ENCODE peak calls at places on chromosomes 1 and 21, in nine cellular contexts. One of them, this sample, is unnamed.

GRCh38 chr1:35691080-35691479 is 27.6 kb downstream of the C1orf216 start:
- DNase-seq in CD4-positive, CD25-positive, alpha-beta regulatory T cell: no peak
- DNase-seq in neuronal stem cell: no peak
- DNase-seq in cardiac fibroblast: no peak
- DNase-seq in fibroblast of lung: no peak
- DNase-seq in pancreas: no peak
- DNase-seq in CD4-positive, alpha-beta memory T cell: no peak
- DNase-seq in RWPE2: no peak
- DNase-seq in mucosa of descending colon: no peak
- DNase-seq in this sample: no peak

GRCh38 chr1:108877324-108877812 is 583 bp downstream of the GPSM2 start:
- DNase-seq in CD4-positive, CD25-positive, alpha-beta regulatory T cell: no peak
- DNase-seq in neuronal stem cell: peak; percentile 8
- DNase-seq in cardiac fibroblast: peak; percentile 29
- DNase-seq in fibroblast of lung: peak; percentile 47
- DNase-seq in pancreas: no peak
- DNase-seq in CD4-positive, alpha-beta memory T cell: no peak
- DNase-seq in RWPE2: no peak
- DNase-seq in mucosa of descending colon: no peak
- DNase-seq in this sample: no peak

GRCh38 chr1:63868220-63868897 is 94.5 kb downstream of the ROR1 start:
- DNase-seq in CD4-positive, CD25-positive, alpha-beta regulatory T cell: no peak
- DNase-seq in neuronal stem cell: no peak
- DNase-seq in cardiac fibroblast: no peak
- DNase-seq in fibroblast of lung: peak; percentile 49
- DNase-seq in pancreas: no peak
- DNase-seq in CD4-positive, alpha-beta memory T cell: no peak
- DNase-seq in RWPE2: no peak
- DNase-seq in mucosa of descending colon: no peak
- DNase-seq in this sample: no peak

GRCh38 chr21:16742116-16742515 is 770.7 kb upstream of the CXADR start:
- DNase-seq in CD4-positive, CD25-positive, alpha-beta regulatory T cell: no peak
- DNase-seq in neuronal stem cell: no peak
- DNase-seq in cardiac fibroblast: peak; percentile 36
- DNase-seq in fibroblast of lung: peak; percentile 83
- DNase-seq in pancreas: no peak
- DNase-seq in CD4-positive, alpha-beta memory T cell: no peak
- DNase-seq in RWPE2: no peak
- DNase-seq in mucosa of descending colon: no peak
- DNase-seq in this sample: no peak

GRCh38 chr1:101781437-101781836 is 215.3 kb downstream of the OLFM3 start:
- DNase-seq in CD4-positive, CD25-positive, alpha-beta regulatory T cell: no peak
- DNase-seq in neuronal stem cell: no peak
- DNase-seq in cardiac fibroblast: peak; percentile 1
- DNase-seq in fibroblast of lung: peak; percentile 15
- DNase-seq in pancreas: no peak
- DNase-seq in CD4-positive, alpha-beta memory T cell: no peak
- DNase-seq in RWPE2: no peak
- DNase-seq in mucosa of descending colon: no peak
- DNase-seq in this sample: no peak

GRCh38 chr1:233359431-233359830 is 31.9 kb downstream of the MAP3K21 start:
- DNase-seq in CD4-positive, CD25-positive, alpha-beta regulatory T cell: no peak
- DNase-seq in neuronal stem cell: no peak
- DNase-seq in cardiac fibroblast: no peak
- DNase-seq in fibroblast of lung: no peak
- DNase-seq in pancreas: peak; percentile 66
- DNase-seq in CD4-positive, alpha-beta memory T cell: no peak
- DNase-seq in RWPE2: no peak
- DNase-seq in mucosa of descending colon: peak; percentile 59
- DNase-seq in this sample: no peak

GRCh38 chr1:10737268-10737624 is 59.2 kb downstream of the CASZ1 start:
- DNase-seq in CD4-positive, CD25-positive, alpha-beta regulatory T cell: no peak
- DNase-seq in neuronal stem cell: no peak
- DNase-seq in cardiac fibroblast: no peak
- DNase-seq in fibroblast of lung: no peak
- DNase-seq in pancreas: no peak
- DNase-seq in CD4-positive, alpha-beta memory T cell: no peak
- DNase-seq in RWPE2: no peak
- DNase-seq in mucosa of descending colon: no peak
- DNase-seq in this sample: no peak

GRCh38 chr1:115423776-115424175 is 85.7 kb upstream of the NGF start:
- DNase-seq in CD4-positive, CD25-positive, alpha-beta regulatory T cell: no peak
- DNase-seq in neuronal stem cell: no peak
- DNase-seq in cardiac fibroblast: no peak
- DNase-seq in fibroblast of lung: peak; percentile 74
- DNase-seq in pancreas: no peak
- DNase-seq in CD4-positive, alpha-beta memory T cell: no peak
- DNase-seq in RWPE2: no peak
- DNase-seq in mucosa of descending colon: no peak
- DNase-seq in this sample: no peak

GRCh38 chr1:12174789-12175455 is 8.1 kb downstream of the TNFRSF1B start:
- DNase-seq in CD4-positive, CD25-positive, alpha-beta regulatory T cell: no peak
- DNase-seq in neuronal stem cell: no peak
- DNase-seq in cardiac fibroblast: peak; percentile 57
- DNase-seq in fibroblast of lung: no peak
- DNase-seq in pancreas: no peak
- DNase-seq in CD4-positive, alpha-beta memory T cell: no peak
- DNase-seq in RWPE2: no peak
- DNase-seq in mucosa of descending colon: peak; percentile 57
- DNase-seq in this sample: no peak

GRCh38 chr1:1181129-1181937 is 7.7 kb downstream of the TTLL10 start:
- DNase-seq in CD4-positive, CD25-positive, alpha-beta regulatory T cell: peak; percentile 0
- DNase-seq in neuronal stem cell: no peak
- DNase-seq in cardiac fibroblast: no peak
- DNase-seq in fibroblast of lung: no peak
- DNase-seq in pancreas: no peak
- DNase-seq in CD4-positive, alpha-beta memory T cell: no peak
- DNase-seq in RWPE2: peak; percentile 57
- DNase-seq in mucosa of descending colon: peak; percentile 18
- DNase-seq in this sample: no peak
- H3K4me3 ChIP-seq in CD4-positive, CD25-positive, alpha-beta regulatory T cell: no peak overlapping the region
- H3K4me3 ChIP-seq in neuronal stem cell: no peak overlapping the region
- H3K4me3 ChIP-seq in cardiac fibroblast: no peak overlapping the region
- H3K4me3 ChIP-seq in fibroblast of lung: no peak overlapping the region
- H3K4me3 ChIP-seq in pancreas: no peak overlapping the region
- H3K4me3 ChIP-seq in CD4-positive, alpha-beta memory T cell: no peak overlapping the region
- H3K4me3 ChIP-seq in RWPE2: no peak overlapping the region
- H3K4me3 ChIP-seq in mucosa of descending colon: no peak overlapping the region
- H3K4me3 ChIP-seq in this sample: no peak overlapping the region

DNA sequence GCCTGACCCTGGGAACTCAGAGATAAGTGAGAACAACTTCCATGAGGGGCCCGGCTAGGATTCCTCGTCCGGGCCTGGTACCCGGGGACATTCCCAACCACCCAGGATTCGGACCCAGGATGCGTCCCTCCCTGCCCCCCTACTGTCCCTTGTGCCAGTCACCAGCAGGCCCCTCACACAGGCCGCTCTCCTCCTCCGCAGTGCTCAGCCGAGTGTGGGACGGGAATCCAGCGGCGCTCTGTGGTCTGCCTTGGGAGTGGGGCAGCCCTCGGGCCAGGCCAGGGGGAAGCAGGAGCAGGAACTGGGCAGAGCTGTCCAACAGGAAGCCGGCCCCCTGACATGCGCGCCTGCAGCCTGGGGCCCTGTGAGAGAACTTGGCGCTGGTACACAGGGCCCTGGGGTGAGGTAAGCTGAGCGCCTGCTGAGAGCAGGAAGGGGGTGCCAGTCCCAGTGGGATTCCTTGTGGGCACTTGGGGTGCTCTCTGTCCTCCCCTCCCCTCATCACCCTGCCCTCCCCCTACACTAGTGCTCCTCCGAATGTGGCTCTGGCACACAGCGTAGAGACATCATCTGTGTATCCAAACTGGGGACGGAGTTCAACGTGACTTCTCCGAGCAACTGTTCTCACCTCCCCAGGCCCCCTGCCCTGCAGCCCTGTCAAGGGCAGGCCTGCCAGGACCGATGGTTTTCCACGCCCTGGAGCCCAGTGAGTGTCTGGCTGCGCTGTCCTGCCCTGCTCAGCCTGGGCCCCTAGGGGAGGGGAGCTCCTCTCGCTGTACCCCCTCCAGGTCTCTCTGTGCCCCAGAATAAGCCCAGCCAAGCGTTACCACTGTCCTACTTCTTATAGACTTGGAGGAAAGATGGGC is 9.8 kb downstream of the ADAMTSL4 start:
- DNase-seq in CD4-positive, CD25-positive, alpha-beta regulatory T cell: no peak
- DNase-seq in neuronal stem cell: no peak
- DNase-seq in cardiac fibroblast: peak; percentile 70
- DNase-seq in fibroblast of lung: no peak
- DNase-seq in pancreas: peak; percentile 74
- DNase-seq in CD4-positive, alpha-beta memory T cell: no peak
- DNase-seq in RWPE2: no peak
- DNase-seq in mucosa of descending colon: no peak
- DNase-seq in this sample: no peak
- H3K4me3 ChIP-seq in CD4-positive, CD25-positive, alpha-beta regulatory T cell: no peak overlapping the region
- H3K4me3 ChIP-seq in neuronal stem cell: no peak overlapping the region
- H3K4me3 ChIP-seq in cardiac fibroblast: peak overlapping the region; percentile 47
- H3K4me3 ChIP-seq in fibroblast of lung: no peak overlapping the region
- H3K4me3 ChIP-seq in pancreas: peak overlapping the region; percentile 33
- H3K4me3 ChIP-seq in CD4-positive, alpha-beta memory T cell: no peak overlapping the region
- H3K4me3 ChIP-seq in RWPE2: no peak overlapping the region
- H3K4me3 ChIP-seq in mucosa of descending colon: no peak overlapping the region
- H3K4me3 ChIP-seq in this sample: no peak overlapping the region

GRCh38 chr1:31814041-31814511 is 1.7 kb downstream of the SPOCD1 start:
- DNase-seq in CD4-positive, CD25-positive, alpha-beta regulatory T cell: no peak
- DNase-seq in neuronal stem cell: no peak
- DNase-seq in cardiac fibroblast: no peak
- DNase-seq in fibroblast of lung: no peak
- DNase-seq in pancreas: no peak
- DNase-seq in CD4-positive, alpha-beta memory T cell: no peak
- DNase-seq in RWPE2: no peak
- DNase-seq in mucosa of descending colon: no peak
- DNase-seq in this sample: no peak

GRCh38 chr1:31815307-31815645 is 546 bp downstream of the SPOCD1 start:
- DNase-seq in CD4-positive, CD25-positive, alpha-beta regulatory T cell: no peak
- DNase-seq in neuronal stem cell: no peak
- DNase-seq in cardiac fibroblast: no peak
- DNase-seq in fibroblast of lung: no peak
- DNase-seq in pancreas: no peak
- DNase-seq in CD4-positive, alpha-beta memory T cell: no peak
- DNase-seq in RWPE2: no peak
- DNase-seq in mucosa of descending colon: no peak
- DNase-seq in this sample: no peak

GRCh38 chr1:31818204-31818603 is 2.4 kb upstream of the SPOCD1 start:
- DNase-seq in CD4-positive, CD25-positive, alpha-beta regulatory T cell: no peak
- DNase-seq in neuronal stem cell: no peak
- DNase-seq in cardiac fibroblast: no peak
- DNase-seq in fibroblast of lung: no peak
- DNase-seq in pancreas: no peak
- DNase-seq in CD4-positive, alpha-beta memory T cell: no peak
- DNase-seq in RWPE2: no peak
- DNase-seq in mucosa of descending colon: no peak
- DNase-seq in this sample: no peak

GRCh38 chr1:31814631-31815306 is 1.1 kb downstream of the SPOCD1 start:
- DNase-seq in CD4-positive, CD25-positive, alpha-beta regulatory T cell: no peak
- DNase-seq in neuronal stem cell: no peak
- DNase-seq in cardiac fibroblast: no peak
- DNase-seq in fibroblast of lung: no peak
- DNase-seq in pancreas: no peak
- DNase-seq in CD4-positive, alpha-beta memory T cell: no peak
- DNase-seq in RWPE2: no peak
- DNase-seq in mucosa of descending colon: no peak
- DNase-seq in this sample: no peak

GRCh38 chr1:31815752-31816484 is at the start of gene SPOCD1:
- DNase-seq in CD4-positive, CD25-positive, alpha-beta regulatory T cell: peak; percentile 63
- DNase-seq in neuronal stem cell: peak; percentile 57
- DNase-seq in cardiac fibroblast: peak; percentile 79
- DNase-seq in fibroblast of lung: peak; percentile 65
- DNase-seq in pancreas: peak; percentile 79
- DNase-seq in CD4-positive, alpha-beta memory T cell: peak; percentile 79
- DNase-seq in RWPE2: no peak
- DNase-seq in mucosa of descending colon: peak; percentile 91
- DNase-seq in this sample: peak; percentile 83
- H3K4me3 ChIP-seq in CD4-positive, CD25-positive, alpha-beta regulatory T cell: no peak within 1 kb of the TSS
- H3K4me3 ChIP-seq in neuronal stem cell: no peak within 1 kb of the TSS
- H3K4me3 ChIP-seq in cardiac fibroblast: peak within 1 kb of the TSS; percentile 19
- H3K4me3 ChIP-seq in fibroblast of lung: peak within 1 kb of the TSS; percentile 26
- H3K4me3 ChIP-seq in pancreas: no peak within 1 kb of the TSS
- H3K4me3 ChIP-seq in CD4-positive, alpha-beta memory T cell: no peak within 1 kb of the TSS
- H3K4me3 ChIP-seq in RWPE2: no peak within 1 kb of the TSS
- H3K4me3 ChIP-seq in mucosa of descending colon: no peak within 1 kb of the TSS
- H3K4me3 ChIP-seq in this sample: peak within 1 kb of the TSS; percentile 49

DNA sequence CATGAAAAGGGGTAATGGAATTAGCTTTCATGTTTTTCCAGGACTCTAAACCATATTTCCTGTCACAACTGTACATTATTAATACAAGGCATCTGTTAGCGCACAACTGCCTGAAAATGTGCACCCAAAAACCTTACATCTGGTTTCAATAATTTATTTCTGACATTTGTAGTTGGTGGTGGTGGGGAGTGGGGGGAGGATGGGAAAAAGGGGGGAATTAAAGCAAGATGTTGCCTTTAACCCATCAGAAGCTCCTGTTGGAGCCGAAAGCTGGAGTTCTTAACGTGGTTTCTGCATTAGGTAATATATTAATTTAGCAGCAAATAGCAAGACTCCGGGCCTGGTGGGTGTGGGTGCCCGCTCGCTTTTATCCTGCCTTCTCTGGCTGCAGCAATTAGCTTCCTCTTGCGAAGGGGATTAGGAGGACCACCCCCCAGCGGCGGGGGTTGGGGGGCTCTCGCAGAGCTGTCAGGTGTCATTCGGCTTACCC is 36.9 kb upstream of the HHAT start:
- DNase-seq in CD4-positive, CD25-positive, alpha-beta regulatory T cell: no peak
- DNase-seq in neuronal stem cell: no peak
- DNase-seq in cardiac fibroblast: no peak
- DNase-seq in fibroblast of lung: peak; percentile 88
- DNase-seq in pancreas: no peak
- DNase-seq in CD4-positive, alpha-beta memory T cell: no peak
- DNase-seq in RWPE2: no peak
- DNase-seq in mucosa of descending colon: no peak
- DNase-seq in this sample: no peak
- H3K4me3 ChIP-seq in CD4-positive, CD25-positive, alpha-beta regulatory T cell: no peak overlapping the region
- H3K4me3 ChIP-seq in neuronal stem cell: no peak overlapping the region
- H3K4me3 ChIP-seq in cardiac fibroblast: no peak overlapping the region
- H3K4me3 ChIP-seq in fibroblast of lung: no peak overlapping the region
- H3K4me3 ChIP-seq in pancreas: peak overlapping the region; percentile 52
- H3K4me3 ChIP-seq in CD4-positive, alpha-beta memory T cell: no peak overlapping the region
- H3K4me3 ChIP-seq in RWPE2: peak overlapping the region; percentile 24
- H3K4me3 ChIP-seq in mucosa of descending colon: no peak overlapping the region
- H3K4me3 ChIP-seq in this sample: no peak overlapping the region